ENCODE peak calls at places on chromosomes 1 and 21, in six cellular contexts. F is colonic mucosa; Q is GM23248; A is fibroblast of the aortic adventitia; L is HFF-Myc; G is activated CD4-positive, alpha-beta T cell treated with anti-CD3 and anti-CD28 coated beads, Interleukin-2, amount 10 ng/mL, durations not matched to agents 7 days and 5 days. Y is an unnamed sample.

GRCh38 chr1:60621524-60621923 is 460.8 kb upstream of the NFIA start:
- DNase-seq in F (no peak), G (no peak), L (no peak), A (peak; percentile 24), Q (no peak), Y (peak; percentile 19)

GRCh38 chr1:201419737-201420607 is 1.6 kb downstream of the TNNI1 start:
- DNase-seq in G (no peak), F (no peak), L (no peak), A (no peak), Q (no peak), Y (no peak)

GRCh38 chr1:65395887-65396612 is 24.4 kb upstream of the LEPR start:
- DNase-seq in Q (peak; percentile 67), L (no peak), A (peak; percentile 44), G (no peak), F (no peak), Y (no peak)

GRCh38 chr1:6098303-6099215 is 52.9 kb downstream of the KCNAB2 start:
- DNase-seq in A (peak; percentile 65), Q (peak; percentile 90), L (peak; percentile 87), G (no peak), F (no peak), Y (peak; percentile 40)

GRCh38 chr1:205257735-205258134 is 30.0 kb downstream of the TMCC2 start:
- DNase-seq in L (no peak), G (no peak), F (no peak), Q (no peak), A (no peak), Y (no peak)

GRCh38 chr1:203860396-203860951 is 925 bp upstream of the SNRPE start:
- DNase-seq in F (peak; percentile 65), G (no peak), A (peak; percentile 61), Q (peak; percentile 81), L (no peak), Y (peak; percentile 44)

GRCh38 chr1:54950361-54951163 is 29.9 kb upstream of the TMEM61 start:
- DNase-seq in Q (peak; percentile 92), L (peak; percentile 82), G (peak; percentile 60), A (peak; percentile 93), F (peak; percentile 87), Y (peak; percentile 83)

GRCh38 chr1:12618661-12619395 is 818 bp upstream of the DHRS3 start:
- DNase-seq in Q (peak; percentile 93), A (peak; percentile 88), F (peak; percentile 90), G (peak; percentile 53), L (peak; percentile 64), Y (peak; percentile 74)

GRCh38 chr1:111988743-111989453 is 570 bp downstream of the KCND3 start:
- DNase-seq in Q (peak; percentile 15), L (no peak), F (peak; percentile 23), G (no peak), A (no peak), Y (no peak)

GRCh38 chr1:236045771-236046170 is 19.1 kb downstream of the NID1 start:
- DNase-seq in L (no peak), F (no peak), A (no peak), Q (no peak), G (no peak), Y (no peak)

GRCh38 chr1:214615111-214615510 is 12.1 kb downstream of the CENPF start:
- DNase-seq in L (no peak), G (no peak), A (peak; percentile 34), F (no peak), Q (peak; percentile 34), Y (no peak)

GRCh38 chr1:169053196-169053595 is 53.3 kb upstream of the ATP1B1 start:
- DNase-seq in L (no peak), G (no peak), F (no peak), Q (no peak), A (no peak), Y (no peak)

GRCh38 chr1:68116643-68117235 is 66.3 kb upstream of the DIRAS3 start:
- DNase-seq in A (peak; percentile 73), G (peak; percentile 53), Q (peak; percentile 59), L (no peak), F (peak; percentile 45), Y (peak; percentile 58)

GRCh38 chr1:2240251-2241156 is 12.4 kb downstream of the SKI start:
- DNase-seq in F (no peak), L (no peak), G (no peak), A (no peak), Q (peak; percentile 66), Y (peak; percentile 78)

GRCh38 chr21:41361786-41362604 is at the start of gene MX2:
- DNase-seq in F (peak; percentile 61), A (peak; percentile 79), L (peak; percentile 61), G (peak; percentile 91), Q (peak; percentile 86), Y (peak; percentile 65)

GRCh38 chr1:54474500-54475235 is 68.5 kb upstream of the SSBP3 start:
- DNase-seq in G (peak; percentile 21), A (no peak), L (no peak), Q (peak; percentile 47), F (peak; percentile 48), Y (no peak)

GRCh38 chr1:22171951-22172715 is 29.2 kb upstream of the WNT4 start:
- DNase-seq in F (no peak), L (no peak), G (no peak), Q (no peak), A (no peak), Y (no peak)

GRCh38 chr1:232705815-232706575 is 76.1 kb upstream of the SIPA1L2 start:
- DNase-seq in F (no peak), Q (peak; percentile 44), L (no peak), A (peak; percentile 20), G (no peak), Y (no peak)

GRCh38 chr21:46379691-46380090 is 55.7 kb downstream of the PCNT start:
- DNase-seq in F (no peak), Q (no peak), G (no peak), A (no peak), L (no peak), Y (no peak)

GRCh38 chr1:220750126-220750525 is 2.0 kb downstream of the MTARC2 start:
- DNase-seq in G (no peak), Q (no peak), F (no peak), A (peak; percentile 32), L (no peak), Y (no peak)

GRCh38 chr1:44154049-44154448 is 12.6 kb upstream of the KLF18 start:
- DNase-seq in A (peak; percentile 41), Q (no peak), F (no peak), G (no peak), L (no peak), Y (no peak)

GRCh38 chr1:230822092-230822581 is 46.2 kb downstream of the C1orf198 start:
- DNase-seq in G (no peak), F (no peak), A (peak; percentile 83), Q (peak; percentile 67), L (peak; percentile 78), Y (peak; percentile 16)

GRCh38 chr1:116320846-116321245 is 52.2 kb upstream of the ATP1A1 start:
- DNase-seq in L (no peak), Q (no peak), G (no peak), A (no peak), F (no peak), Y (no peak)

GRCh38 chr1:201882665-201883132 is 6.0 kb upstream of the SHISA4 start:
- DNase-seq in A (peak; percentile 72), F (no peak), G (no peak), L (peak; percentile 37), Q (peak; percentile 90), Y (no peak)

GRCh38 chr1:96713649-96714048 is 7.9 kb upstream of the PTBP2 start:
- DNase-seq in Q (no peak), L (no peak), F (no peak), G (no peak), A (no peak), Y (no peak)

GRCh38 chr21:35674895-35675470 is 385.3 kb downstream of the SETD4 start:
- DNase-seq in G (no peak), A (no peak), F (no peak), L (no peak), Q (peak; percentile 8), Y (no peak)

GRCh38 chr1:178465011-178465410 is 31.8 kb downstream of the CLEC20A start:
- DNase-seq in A (peak; percentile 59), F (no peak), L (no peak), Q (peak; percentile 69), G (no peak), Y (no peak)

GRCh38 chr1:65317866-65318653 is 8.7 kb downstream of the DNAJC6 start:
- DNase-seq in F (no peak), A (no peak), L (no peak), Q (no peak), G (no peak), Y (no peak)

GRCh38 chr1:204453141-204453772 is 41.3 kb downstream of the PIK3C2B start:
- DNase-seq in A (no peak), L (no peak), F (no peak), Q (no peak), G (peak; percentile 69), Y (no peak)

GRCh38 chr1:223244366-223245103 is 101.5 kb upstream of the TLR5 start:
- DNase-seq in A (peak; percentile 22), G (no peak), Q (peak; percentile 21), F (no peak), L (no peak), Y (no peak)

GRCh38 chr1:145690587-145691558 is 16.3 kb downstream of the PDZK1 start:
- DNase-seq in Q (peak; percentile 84), L (no peak), F (no peak), A (peak; percentile 61), G (peak; percentile 78), Y (no peak)

Y was measured in mucosa of gallbladder.